ENCODE peak calls at places on chromosomes 16 and 17, in eight cellular contexts. D is RWPE1, U is GM23338, X is body of pancreas, M is osteocyte, Q is AG04450, H is ascending aorta, C is neural progenitor cell. Y is an unnamed sample.

GRCh38 chr17:30915833-30916611 is 5.7 kb upstream of the ADAP2 start:
- DNase-seq in U (no peak), D (no peak), M (no peak), C (no peak), Q (no peak), H (no peak), X (no peak), Y (no peak)

GRCh38 chr17:33200116-33200515 is 93.0 kb downstream of the ASIC2 start:
- DNase-seq in C (no peak), H (no peak), M (no peak), D (peak), Q (no peak), U (no peak), X (no peak), Y (no peak)

GRCh38 chr16:57092786-57093301 is 461 bp downstream of the CPNE2 start:
- DNase-seq in U (peak), X (peak), M (no peak), H (no peak), D (peak), C (peak), Q (no peak), Y (peak)

GRCh38 chr17:17355426-17355825 is 52.3 kb downstream of the NT5M start:
- DNase-seq in X (no peak), M (no peak), Q (no peak), C (no peak), H (no peak), D (no peak), U (no peak), Y (no peak)

GRCh38 chr17:27530791-27531391 is 74.6 kb downstream of the KSR1 start:
- DNase-seq in X (peak), U (no peak), M (no peak), C (no peak), D (no peak), H (peak), Q (no peak), Y (no peak)

GRCh38 chr17:17702821-17703607 is 21.8 kb downstream of the RAI1 start:
- DNase-seq in X (no peak), U (peak), M (no peak), D (no peak), C (no peak), Q (no peak), H (no peak), Y (no peak)

GRCh38 chr17:78735832-78736525 is 46.1 kb downstream of the CYTH1 start:
- DNase-seq in X (peak), U (no peak), C (no peak), H (no peak), Q (no peak), D (peak), M (no peak), Y (no peak)

GRCh38 chr16:61581417-61582046 is 454.7 kb downstream of the CDH8 start:
- DNase-seq in M (no peak), Q (no peak), U (no peak), D (no peak), X (no peak), H (no peak), C (no peak), Y (no peak)

GRCh38 chr17:41784207-41784744 is 2.2 kb downstream of the JUP start:
- DNase-seq in Q (no peak), C (peak), X (peak), U (peak), M (no peak), D (peak), H (no peak), Y (peak)

GRCh38 chr16:88886915-88887521 is 20.6 kb upstream of the PABPN1L start:
- DNase-seq in Q (peak), D (no peak), M (no peak), X (peak), C (no peak), H (no peak), U (no peak), Y (peak)

GRCh38 chr16:58459344-58460218 is 40.4 kb upstream of the NDRG4 start:
- DNase-seq in H (no peak), U (no peak), Q (no peak), X (no peak), M (no peak), C (no peak), D (peak), Y (no peak)

GRCh38 chr16:96935-97381 is 18.9 kb downstream of the MPG start:
- DNase-seq in U (peak), D (peak), H (peak), X (peak), Q (no peak), M (peak), C (peak), Y (peak)

GRCh38 chr17:33667671-33668070 is 374.6 kb upstream of the ASIC2 start:
- DNase-seq in X (no peak), D (no peak), Q (no peak), H (no peak), M (no peak), U (no peak), C (no peak), Y (no peak)

GRCh38 chr17:48995871-48996695 is 1.1 kb upstream of the IGF2BP1 start:
- DNase-seq in X (no peak), C (peak), Q (no peak), D (no peak), U (peak), H (no peak), M (peak), Y (peak)

GRCh38 chr16:56506941-56507340 is 12.9 kb downstream of the BBS2 start:
- DNase-seq in X (no peak), Q (peak), H (no peak), C (no peak), U (no peak), D (no peak), M (no peak), Y (no peak)

GRCh38 chr16:48366165-48367093 is 18.8 kb downstream of the SIAH1 start:
- DNase-seq in U (peak), C (peak), M (no peak), H (no peak), X (peak), Q (peak), D (peak), Y (peak)

GRCh38 chr17:38671939-38672720 is 2.6 kb downstream of the EPOP start:
- DNase-seq in X (no peak), C (peak), Q (no peak), D (no peak), H (no peak), U (peak), M (no peak), Y (no peak)

GRCh38 chr17:79788989-79789942 is 7.6 kb downstream of the CBX8 start:
- DNase-seq in M (no peak), C (peak), Q (no peak), X (no peak), D (no peak), U (peak), H (no peak), Y (no peak)
- TF ChIP-seq CTCF in M (no peak), C (no peak), Q (no peak), X (no peak), D (no peak), U (no peak), H (no peak), Y (no peak)

DNA sequence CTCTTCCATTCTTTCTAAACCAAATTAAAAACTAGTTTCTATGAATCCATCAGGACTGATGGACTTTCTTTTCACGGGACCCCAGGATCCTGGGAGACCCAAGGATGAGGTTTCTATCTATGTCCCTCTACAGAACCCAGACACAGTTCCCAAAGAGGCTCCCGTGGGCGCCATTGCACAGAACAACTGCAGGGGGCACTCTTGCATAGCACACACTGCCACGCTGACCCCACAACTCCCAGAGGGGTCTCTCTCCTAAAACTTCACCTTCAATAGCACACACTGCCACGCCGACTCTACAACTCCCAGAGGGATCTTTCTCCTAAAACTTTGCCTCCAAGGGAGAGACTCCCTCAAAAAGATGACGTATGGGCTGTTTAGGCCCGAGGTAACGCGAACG is 9.0 kb downstream of the ABR start:
- DNase-seq in M (no peak), D (no peak), H (no peak), U (peak), C (no peak), X (no peak), Q (no peak), Y (no peak)
- TF ChIP-seq CTCF in M (peak), D (no peak), H (no peak), U (peak), C (peak), X (no peak), Q (peak), Y (peak)

GRCh38 chr16:27223226-27223610 is 19.9 kb downstream of the KDM8 start:
- DNase-seq in X (no peak), M (no peak), H (no peak), C (no peak), D (no peak), Q (no peak), U (no peak), Y (no peak)
- TF ChIP-seq CTCF in X (no peak), M (no peak), H (no peak), C (no peak), D (no peak), Q (no peak), U (no peak), Y (peak)

DNA sequence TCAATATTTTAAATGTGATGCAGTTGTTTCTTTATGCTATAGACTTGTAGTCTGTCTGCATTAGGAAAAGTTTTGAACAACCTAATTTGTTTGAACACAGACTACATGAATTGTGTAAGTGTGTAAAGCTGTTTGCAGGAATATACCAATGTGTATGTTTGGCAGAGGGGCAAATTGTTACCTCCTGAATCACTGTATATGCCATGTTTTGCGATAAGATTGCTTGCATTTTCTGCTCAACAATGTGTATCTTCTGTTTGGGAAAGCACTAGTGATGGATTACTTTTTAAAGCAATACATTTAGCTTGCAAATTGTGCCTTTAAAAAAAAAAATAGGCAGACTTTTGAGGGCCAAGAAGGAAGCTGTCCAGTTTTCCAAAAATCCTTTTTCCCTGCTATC is 14.6 kb downstream of the RBBP6 start:
- DNase-seq in X (no peak), U (no peak), Q (peak), D (no peak), H (no peak), M (no peak), C (no peak), Y (no peak)
- TF ChIP-seq CTCF in X (no peak), U (no peak), Q (no peak), D (no peak), H (no peak), M (no peak), C (no peak), Y (no peak)

DNA sequence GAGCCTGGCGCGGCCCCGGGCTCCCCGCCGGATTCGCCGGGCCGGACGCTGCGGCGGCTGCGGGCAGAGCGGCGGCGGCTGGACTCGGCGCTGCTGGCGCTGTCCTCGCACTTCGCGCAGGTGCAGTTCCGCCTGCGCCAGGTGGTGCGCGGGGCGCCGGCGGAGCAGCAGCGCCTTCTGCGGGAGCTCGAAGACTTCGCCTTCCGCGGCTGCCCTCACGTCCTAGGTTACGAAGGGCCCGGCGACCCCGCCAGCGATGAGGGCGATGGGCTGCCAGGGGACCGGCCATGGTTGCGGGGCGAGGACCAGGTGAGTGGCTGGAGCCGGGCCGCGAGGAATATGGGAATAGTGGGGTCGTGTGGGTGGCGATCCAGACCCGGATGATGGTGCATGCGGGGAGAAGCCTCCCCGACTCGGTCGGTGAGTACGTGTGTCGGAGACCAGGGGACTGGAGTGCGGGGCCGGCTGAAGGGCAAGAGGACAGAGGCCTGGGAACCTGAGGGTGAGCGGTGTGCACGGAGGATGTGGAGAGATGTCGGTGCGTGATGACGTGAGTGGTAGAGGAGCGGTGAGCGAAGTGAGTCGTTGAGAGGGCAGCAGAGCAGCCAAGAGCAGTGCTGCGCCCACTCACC is 517 bp downstream of the RUNDC1 start:
- DNase-seq in H (no peak), C (peak), X (peak), M (no peak), Q (no peak), U (peak), D (peak), Y (peak)
- TF ChIP-seq CTCF in H (no peak), C (peak), X (no peak), M (no peak), Q (no peak), U (peak), D (peak), Y (no peak)

GRCh38 chr17:50507871-50508572 is at the start of gene MYCBPAP:
- DNase-seq in C (peak), M (peak), U (peak), Q (peak), X (peak), H (peak), D (no peak), Y (peak)

GRCh38 chr17:50505731-50506130 is 2.5 kb upstream of the MYCBPAP start:
- DNase-seq in D (no peak), H (no peak), Q (no peak), M (no peak), X (no peak), U (no peak), C (no peak), Y (no peak)

GRCh38 chr17:50506298-50506697 is 1.9 kb upstream of the MYCBPAP start:
- DNase-seq in X (no peak), Q (no peak), H (no peak), D (no peak), C (no peak), M (no peak), U (no peak), Y (no peak)

GRCh38 chr17:50511058-50511457 is 2.8 kb downstream of the MYCBPAP start:
- DNase-seq in X (no peak), H (no peak), Q (no peak), M (no peak), C (no peak), U (no peak), D (no peak), Y (no peak)

GRCh38 chr17:50508573-50509460 is 578 bp downstream of the MYCBPAP start:
- DNase-seq in Q (no peak), X (no peak), M (no peak), U (no peak), H (no peak), D (no peak), C (no peak), Y (no peak)
- TF ChIP-seq CTCF in Q (no peak), X (no peak), M (no peak), U (no peak), H (peak), D (no peak), C (no peak), Y (no peak)

DNA sequence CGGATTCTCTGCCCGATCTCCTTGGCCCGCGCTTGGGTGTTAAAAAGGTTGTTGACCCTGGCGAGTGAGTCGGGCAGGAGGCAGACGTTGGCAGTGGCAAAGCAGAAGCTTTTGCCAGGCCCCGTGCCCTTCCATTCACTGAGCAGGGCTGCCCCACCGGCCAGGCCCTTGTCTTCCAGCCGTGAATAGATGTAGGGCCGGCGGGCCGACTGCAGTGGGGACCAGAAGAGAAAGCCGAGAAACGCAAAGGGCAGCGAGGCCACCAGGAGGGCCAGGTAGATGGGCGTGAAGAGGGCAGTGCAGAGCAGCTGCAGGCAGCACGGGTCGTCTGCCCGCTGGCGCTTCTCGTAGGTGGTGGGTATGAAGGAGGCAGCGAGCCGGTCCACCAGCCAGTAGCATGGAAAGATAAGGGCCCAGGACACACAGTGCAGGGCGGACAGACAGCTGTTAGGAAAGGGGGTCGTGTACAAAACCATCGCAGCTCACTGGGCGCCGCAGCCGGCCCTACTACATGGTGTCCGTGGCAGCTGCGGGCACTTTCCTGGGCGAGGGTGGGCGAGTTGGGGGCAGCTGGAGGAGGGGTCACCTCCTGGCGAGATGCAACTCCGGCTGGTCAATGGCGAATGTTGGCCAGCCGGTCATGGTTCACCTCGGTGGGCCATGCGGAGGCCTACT is 61.0 kb downstream of the PRMT7 start:
- DNase-seq in X (no peak), Q (no peak), H (no peak), U (no peak), D (no peak), C (no peak), M (no peak), Y (no peak)
- TF ChIP-seq CTCF in X (no peak), Q (no peak), H (no peak), U (no peak), D (no peak), C (no peak), M (no peak), Y (no peak)

GRCh38 chr16:54937673-54938350 is 7.1 kb downstream of the IRX5 start:
- DNase-seq in U (peak), C (no peak), M (no peak), H (no peak), X (no peak), Q (no peak), D (no peak), Y (no peak)

GRCh38 chr16:54936086-54936978 is 5.7 kb downstream of the IRX5 start:
- DNase-seq in Q (no peak), U (peak), M (peak), D (no peak), C (peak), X (no peak), H (no peak), Y (no peak)

GRCh38 chr16:54938351-54939346 is 8.0 kb downstream of the IRX5 start:
- DNase-seq in Q (no peak), H (no peak), D (no peak), U (peak), M (peak), X (no peak), C (peak), Y (no peak)

GRCh38 chr16:54935411-54936085 is 4.9 kb downstream of the IRX5 start:
- DNase-seq in C (no peak), X (no peak), M (no peak), D (no peak), Q (no peak), H (no peak), U (peak), Y (no peak)

DNA sequence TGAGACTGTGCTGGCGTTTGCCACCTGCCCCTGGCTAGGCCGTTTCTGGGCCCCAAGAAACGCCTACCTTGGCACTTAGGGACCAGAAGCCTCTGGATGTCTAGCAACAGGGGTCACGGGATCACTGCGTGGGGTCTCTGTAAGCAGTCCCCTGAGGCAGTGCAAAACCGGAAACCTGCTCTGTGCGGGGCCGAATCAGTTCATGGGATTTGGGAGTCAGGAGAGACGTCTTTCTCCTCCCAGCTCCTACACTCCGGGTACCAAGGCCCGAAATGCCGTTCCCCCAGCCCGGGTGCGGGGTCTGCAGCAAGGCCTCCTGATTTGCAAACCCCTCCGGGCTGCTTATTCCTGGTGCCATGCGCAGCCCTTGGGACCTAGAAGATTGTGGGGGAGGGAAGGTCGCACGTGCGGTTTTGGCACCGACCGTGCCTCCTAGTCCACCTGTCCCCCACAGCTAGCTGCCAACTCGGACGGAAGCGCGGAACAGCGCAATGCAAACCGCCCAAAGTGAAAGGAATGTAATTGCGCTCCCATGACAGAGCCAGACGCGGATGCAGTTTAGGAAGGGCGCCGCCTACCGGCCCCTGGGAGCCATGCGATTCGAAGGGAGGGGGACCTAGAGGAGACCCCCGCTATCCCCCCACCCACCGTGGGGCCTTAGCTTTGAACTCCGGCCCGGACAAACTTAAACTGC is 6.5 kb downstream of the IRX5 start:
- DNase-seq in U (peak), C (peak), H (no peak), X (no peak), D (no peak), M (peak), Q (no peak), Y (no peak)
- TF ChIP-seq CTCF in U (peak), C (peak), H (peak), X (peak), D (peak), M (peak), Q (peak), Y (no peak)

Y was measured in BE2C.